ENCODE peak calls at places on chromosomes 5 and 9, in five cellular contexts. One of them, this sample, is unnamed.

GRCh38 chr5:175059687-175060194 is 335.4 kb downstream of the MSX2 start:
- DNase-seq in stimulated activated CD8-positive, alpha-beta memory T cell treated with anti-CD3 and anti-CD28 coated beads, Interleukin-15, amount 100 ng/mL, for 1 hour: no peak
- DNase-seq in NCI-H1092: peak; percentile 38
- DNase-seq in upper lobe of right lung: no peak
- DNase-seq in activated T-helper 2 cell treated with anti-CD3 and anti-CD28 coated beads, Interferon-gamma antibody, Interleukin-2, Interleukin-4, amounts not matched to agents 10 μg/mL and 5 μg/mL and 100 μg/mL, durations not matched to agents 14 hours and 24 hours and 36 hours: no peak
- DNase-seq in this sample: peak; percentile 50

GRCh38 chr5:5473224-5473623 is 50.7 kb downstream of the ICE1 start:
- DNase-seq in NCI-H1092: no peak
- DNase-seq in activated T-helper 2 cell treated with anti-CD3 and anti-CD28 coated beads, Interferon-gamma antibody, Interleukin-2, Interleukin-4, amounts not matched to agents 10 μg/mL and 5 μg/mL and 100 μg/mL, durations not matched to agents 14 hours and 24 hours and 36 hours: no peak
- DNase-seq in stimulated activated CD8-positive, alpha-beta memory T cell treated with anti-CD3 and anti-CD28 coated beads, Interleukin-15, amount 100 ng/mL, for 1 hour: no peak
- DNase-seq in upper lobe of right lung: no peak
- DNase-seq in this sample: no peak

GRCh38 chr9:70411141-70411929 is 3.1 kb downstream of the KLF9 start:
- DNase-seq in upper lobe of right lung: peak; percentile 72
- DNase-seq in stimulated activated CD8-positive, alpha-beta memory T cell treated with anti-CD3 and anti-CD28 coated beads, Interleukin-15, amount 100 ng/mL, for 1 hour: no peak
- DNase-seq in activated T-helper 2 cell treated with anti-CD3 and anti-CD28 coated beads, Interferon-gamma antibody, Interleukin-2, Interleukin-4, amounts not matched to agents 10 μg/mL and 5 μg/mL and 100 μg/mL, durations not matched to agents 14 hours and 24 hours and 36 hours: no peak
- DNase-seq in NCI-H1092: no peak
- DNase-seq in this sample: no peak

GRCh38 chr5:56585466-56585865 is 229.9 kb upstream of the MAP3K1 start:
- DNase-seq in activated T-helper 2 cell treated with anti-CD3 and anti-CD28 coated beads, Interferon-gamma antibody, Interleukin-2, Interleukin-4, amounts not matched to agents 10 μg/mL and 5 μg/mL and 100 μg/mL, durations not matched to agents 14 hours and 24 hours and 36 hours: no peak
- DNase-seq in upper lobe of right lung: no peak
- DNase-seq in NCI-H1092: no peak
- DNase-seq in stimulated activated CD8-positive, alpha-beta memory T cell treated with anti-CD3 and anti-CD28 coated beads, Interleukin-15, amount 100 ng/mL, for 1 hour: no peak
- DNase-seq in this sample: no peak

GRCh38 chr5:59873113-59873512 is 20.4 kb downstream of the PDE4D start:
- DNase-seq in activated T-helper 2 cell treated with anti-CD3 and anti-CD28 coated beads, Interferon-gamma antibody, Interleukin-2, Interleukin-4, amounts not matched to agents 10 μg/mL and 5 μg/mL and 100 μg/mL, durations not matched to agents 14 hours and 24 hours and 36 hours: no peak
- DNase-seq in upper lobe of right lung: no peak
- DNase-seq in stimulated activated CD8-positive, alpha-beta memory T cell treated with anti-CD3 and anti-CD28 coated beads, Interleukin-15, amount 100 ng/mL, for 1 hour: no peak
- DNase-seq in NCI-H1092: no peak
- DNase-seq in this sample: no peak

GRCh38 chr9:130756460-130757152 is 63.0 kb downstream of the EXOSC2 start:
- DNase-seq in activated T-helper 2 cell treated with anti-CD3 and anti-CD28 coated beads, Interferon-gamma antibody, Interleukin-2, Interleukin-4, amounts not matched to agents 10 μg/mL and 5 μg/mL and 100 μg/mL, durations not matched to agents 14 hours and 24 hours and 36 hours: no peak
- DNase-seq in stimulated activated CD8-positive, alpha-beta memory T cell treated with anti-CD3 and anti-CD28 coated beads, Interleukin-15, amount 100 ng/mL, for 1 hour: no peak
- DNase-seq in NCI-H1092: no peak
- DNase-seq in upper lobe of right lung: no peak
- DNase-seq in this sample: no peak

GRCh38 chr5:154189256-154189818 is 1.2 kb upstream of the GALNT10 start:
- DNase-seq in upper lobe of right lung: peak; percentile 68
- DNase-seq in NCI-H1092: no peak
- DNase-seq in stimulated activated CD8-positive, alpha-beta memory T cell treated with anti-CD3 and anti-CD28 coated beads, Interleukin-15, amount 100 ng/mL, for 1 hour: no peak
- DNase-seq in activated T-helper 2 cell treated with anti-CD3 and anti-CD28 coated beads, Interferon-gamma antibody, Interleukin-2, Interleukin-4, amounts not matched to agents 10 μg/mL and 5 μg/mL and 100 μg/mL, durations not matched to agents 14 hours and 24 hours and 36 hours: no peak
- DNase-seq in this sample: no peak

GRCh38 chr9:1207681-1208080 is 157.5 kb downstream of the DMRT2 start:
- DNase-seq in stimulated activated CD8-positive, alpha-beta memory T cell treated with anti-CD3 and anti-CD28 coated beads, Interleukin-15, amount 100 ng/mL, for 1 hour: no peak
- DNase-seq in upper lobe of right lung: no peak
- DNase-seq in activated T-helper 2 cell treated with anti-CD3 and anti-CD28 coated beads, Interferon-gamma antibody, Interleukin-2, Interleukin-4, amounts not matched to agents 10 μg/mL and 5 μg/mL and 100 μg/mL, durations not matched to agents 14 hours and 24 hours and 36 hours: no peak
- DNase-seq in NCI-H1092: no peak
- DNase-seq in this sample: no peak

GRCh38 chr9:37432020-37432419 is 9.5 kb downstream of the GRHPR start:
- DNase-seq in upper lobe of right lung: no peak
- DNase-seq in NCI-H1092: no peak
- DNase-seq in activated T-helper 2 cell treated with anti-CD3 and anti-CD28 coated beads, Interferon-gamma antibody, Interleukin-2, Interleukin-4, amounts not matched to agents 10 μg/mL and 5 μg/mL and 100 μg/mL, durations not matched to agents 14 hours and 24 hours and 36 hours: no peak
- DNase-seq in stimulated activated CD8-positive, alpha-beta memory T cell treated with anti-CD3 and anti-CD28 coated beads, Interleukin-15, amount 100 ng/mL, for 1 hour: no peak
- DNase-seq in this sample: no peak

GRCh38 chr5:154058055-154059038 is 19.6 kb downstream of the MFAP3 start:
- DNase-seq in NCI-H1092: no peak
- DNase-seq in upper lobe of right lung: no peak
- DNase-seq in stimulated activated CD8-positive, alpha-beta memory T cell treated with anti-CD3 and anti-CD28 coated beads, Interleukin-15, amount 100 ng/mL, for 1 hour: no peak
- DNase-seq in activated T-helper 2 cell treated with anti-CD3 and anti-CD28 coated beads, Interferon-gamma antibody, Interleukin-2, Interleukin-4, amounts not matched to agents 10 μg/mL and 5 μg/mL and 100 μg/mL, durations not matched to agents 14 hours and 24 hours and 36 hours: no peak
- DNase-seq in this sample: no peak

This sample was measured in amygdala.